ENCODE peak calls at places on chromosomes 1 and 21, in ten cellular contexts. L is tibial artery, I is left ventricle myocardium inferior, S is mucosa of gallbladder, B is DMS53, U is GF-D8, Z is D721Med, M is NCI-H1092 treated with DMSO at 0.1 percent for 48 hours, V is NCI-H2081, O is IMR-90. G is an unnamed sample.

GRCh38 chr1:36453600-36454388 is 3.5 kb upstream of the OSCP1 start:
- DNase-seq in L (no peak), I (no peak), S (no peak), B (no peak), U (no peak), Z (no peak), M (no peak), V (no peak), O (no peak), G (no peak)

GRCh38 chr1:111789666-111790316 is 34.1 kb downstream of the DDX20 start:
- DNase-seq in L (no peak), I (no peak), S (no peak), B (peak), U (peak), Z (no peak), M (no peak), V (no peak), O (no peak), G (no peak)

GRCh38 chr1:2389644-2390043 is 1.7 kb downstream of the MORN1 start:
- DNase-seq in L (no peak), I (no peak), S (no peak), B (no peak), U (no peak), Z (no peak), M (no peak), V (no peak), O (no peak), G (no peak)

GRCh38 chr1:166920561-166921475 is 44.8 kb upstream of the TADA1 start:
- DNase-seq in L (no peak), I (no peak), S (no peak), B (peak), U (no peak), Z (no peak), M (no peak), V (no peak), O (no peak), G (no peak)

GRCh38 chr21:41600116-41600515 is 92.2 kb upstream of the TMPRSS2 start:
- DNase-seq in L (no peak), I (no peak), S (no peak), B (no peak), U (no peak), Z (no peak), M (no peak), V (no peak), O (no peak), G (peak)

GRCh38 chr21:29155118-29155932 is 24.9 kb downstream of the MAP3K7CL start:
- DNase-seq in L (peak), I (peak), S (no peak), B (no peak), U (no peak), Z (no peak), M (no peak), V (no peak), O (peak), G (no peak)

GRCh38 chr1:65630855-65631254 is 161.8 kb upstream of the PDE4B start:
- DNase-seq in L (no peak), I (no peak), S (no peak), B (no peak), U (no peak), Z (no peak), M (no peak), V (no peak), O (peak), G (no peak)

GRCh38 chr1:92291372-92291999 is 7.3 kb downstream of the GLMN start:
- DNase-seq in L (no peak), I (no peak), S (peak), B (peak), U (peak), Z (no peak), M (peak), V (peak), O (peak), G (no peak)

GRCh38 chr1:6378096-6378746 is 15.3 kb downstream of the ACOT7 start:
- DNase-seq in L (no peak), I (no peak), S (no peak), B (peak), U (no peak), Z (no peak), M (peak), V (no peak), O (no peak), G (no peak)

GRCh38 chr1:212034516-212035122 is 738 bp downstream of the INTS7 start:
- DNase-seq in L (no peak), I (no peak), S (no peak), B (no peak), U (no peak), Z (no peak), M (no peak), V (no peak), O (no peak), G (peak)

GRCh38 chr1:115495603-115496002 is 146.2 kb upstream of the VANGL1 start:
- DNase-seq in L (no peak), I (no peak), S (no peak), B (no peak), U (no peak), Z (no peak), M (no peak), V (no peak), O (peak), G (no peak)

GRCh38 chr1:102531031-102531430 is 534.3 kb upstream of the OLFM3 start:
- DNase-seq in L (no peak), I (no peak), S (no peak), B (no peak), U (no peak), Z (no peak), M (no peak), V (no peak), O (no peak), G (no peak)

GRCh38 chr1:156858959-156859522 is at the start of gene INSRR:
- DNase-seq in L (no peak), I (no peak), S (no peak), B (peak), U (no peak), Z (no peak), M (peak), V (no peak), O (no peak), G (no peak)

GRCh38 chr1:198672124-198672523 is 33.3 kb downstream of the PTPRC start:
- DNase-seq in L (no peak), I (no peak), S (no peak), B (no peak), U (no peak), Z (no peak), M (no peak), V (no peak), O (peak), G (no peak)

GRCh38 chr21:45405819-45406762 is 1.1 kb downstream of the COL18A1 start:
- DNase-seq in L (no peak), I (peak), S (no peak), B (peak), U (no peak), Z (no peak), M (no peak), V (no peak), O (peak), G (no peak)

GRCh38 chr1:67241200-67241746 is 66.4 kb upstream of the IL12RB2 start:
- DNase-seq in L (no peak), I (no peak), S (no peak), B (no peak), U (no peak), Z (no peak), M (no peak), V (no peak), O (no peak), G (no peak)

GRCh38 chr21:33936221-33937038 is 20.8 kb upstream of the ATP5PO start:
- DNase-seq in L (peak), I (no peak), S (no peak), B (no peak), U (no peak), Z (no peak), M (no peak), V (no peak), O (no peak), G (no peak)

GRCh38 chr1:6045561-6045960 is at the start of gene KCNAB2:
- DNase-seq in L (no peak), I (no peak), S (no peak), B (no peak), U (no peak), Z (no peak), M (no peak), V (no peak), O (no peak), G (no peak)

GRCh38 chr1:43996733-43997115 is 5.3 kb downstream of the CCDC24 start:
- DNase-seq in L (no peak), I (no peak), S (no peak), B (no peak), U (no peak), Z (no peak), M (no peak), V (no peak), O (no peak), G (no peak)

GRCh38 chr1:156668801-156669637 is 8.2 kb downstream of the NES start:
- DNase-seq in L (no peak), I (no peak), S (no peak), B (no peak), U (no peak), Z (no peak), M (no peak), V (no peak), O (no peak), G (no peak)

GRCh38 chr1:94299627-94300552 is 62.5 kb upstream of the ARHGAP29 start:
- DNase-seq in L (no peak), I (no peak), S (no peak), B (peak), U (no peak), Z (no peak), M (no peak), V (no peak), O (peak), G (no peak)

GRCh38 chr1:205523891-205524793 is 19.7 kb downstream of the CDK18 start:
- DNase-seq in L (peak), I (peak), S (peak), B (peak), U (peak), Z (peak), M (peak), V (peak), O (peak), G (peak)